ENCODE peak calls at places on chromosomes 1 and 21, in six cellular contexts. M is endothelial cell, U is neuronal stem cell, R is ELR, Y is iPS DF 6.9, D is IMR-90. G is an unnamed sample.

GRCh38 chr21:25408666-25409065 is 198.6 kb downstream of the MRPL39 start:
- DNase-seq in M (no peak), U (no peak), R (no peak), Y (no peak), D (no peak), G (no peak)

GRCh38 chr1:67717876-67718275 is 32.9 kb downstream of the GADD45A start:
- DNase-seq in M (no peak), U (no peak), R (peak), Y (no peak), D (peak), G (no peak)

GRCh38 chr1:213987422-213987875 is 324 bp upstream of the PROX1 start:
- DNase-seq in M (no peak), U (no peak), R (peak), Y (no peak), D (no peak), G (no peak)

GRCh38 chr1:228982637-228983036 is 247.4 kb downstream of the RHOU start:
- DNase-seq in M (no peak), U (no peak), R (no peak), Y (no peak), D (no peak), G (no peak)

GRCh38 chr1:178727014-178727895 is 2.2 kb downstream of the RALGPS2 start:
- DNase-seq in M (no peak), U (peak), R (peak), Y (no peak), D (no peak), G (no peak)

GRCh38 chr21:36125513-36126121 is 9.3 kb upstream of the CBR3 start:
- DNase-seq in M (peak), U (no peak), R (peak), Y (no peak), D (peak), G (peak)

GRCh38 chr1:182404764-182405163 is 4.3 kb upstream of the TEDDM1 start:
- DNase-seq in M (no peak), U (no peak), R (no peak), Y (no peak), D (no peak), G (no peak)

GRCh38 chr1:25642710-25643109 is 26.1 kb downstream of the MAN1C1 start:
- DNase-seq in M (no peak), U (no peak), R (peak), Y (no peak), D (peak), G (peak)

GRCh38 chr1:157965584-157965983 is 27.9 kb upstream of the KIRREL1 start:
- DNase-seq in M (no peak), U (no peak), R (no peak), Y (no peak), D (no peak), G (no peak)

GRCh38 chr1:159071970-159072582 is 4.5 kb downstream of the AIM2 start:
- DNase-seq in M (peak), U (peak), R (peak), Y (peak), D (peak), G (peak)

GRCh38 chr1:52022133-52022532 is 11.5 kb downstream of the KTI12 start:
- DNase-seq in M (no peak), U (no peak), R (no peak), Y (no peak), D (no peak), G (no peak)

GRCh38 chr1:22524481-22524880 is 38.8 kb upstream of the EPHA8 start:
- DNase-seq in M (no peak), U (no peak), R (no peak), Y (no peak), D (no peak), G (no peak)

GRCh38 chr1:8239039-8239305 is 78.9 kb upstream of the SLC45A1 start:
- DNase-seq in M (no peak), U (no peak), R (peak), Y (no peak), D (peak), G (peak)

GRCh38 chr1:235831148-235831547 is 35.6 kb downstream of the LYST start:
- DNase-seq in M (no peak), U (no peak), R (peak), Y (no peak), D (peak), G (peak)

GRCh38 chr1:162275622-162276175 is 101.0 kb downstream of the SPATA46 start:
- DNase-seq in M (no peak), U (no peak), R (no peak), Y (no peak), D (no peak), G (no peak)

GRCh38 chr21:35352066-35352770 is 303.1 kb upstream of the RUNX1 start:
- DNase-seq in M (no peak), U (no peak), R (peak), Y (no peak), D (peak), G (peak)

GRCh38 chr1:165073402-165074007 is 283.0 kb downstream of the LMX1A start:
- DNase-seq in M (peak), U (peak), R (peak), Y (peak), D (peak), G (peak)

GRCh38 chr1:25003457-25004190 is 73.5 kb upstream of the RUNX3 start:
- DNase-seq in M (no peak), U (no peak), R (peak), Y (no peak), D (peak), G (no peak)

GRCh38 chr1:206690516-206690915 is 5.8 kb downstream of the MAPKAPK2 start:
- DNase-seq in M (no peak), U (no peak), R (no peak), Y (no peak), D (no peak), G (no peak)

GRCh38 chr1:84996846-84997666 is at the start of gene MCOLN2:
- DNase-seq in M (peak), U (peak), R (peak), Y (no peak), D (peak), G (no peak)

GRCh38 chr1:88731475-88731874 is 47.4 kb downstream of the PKN2 start:
- DNase-seq in M (no peak), U (no peak), R (peak), Y (no peak), D (peak), G (peak)

GRCh38 chr1:59142663-59143487 is 154.0 kb upstream of the FGGY start:
- DNase-seq in M (no peak), U (no peak), R (peak), Y (no peak), D (peak), G (peak)

GRCh38 chr1:181140398-181140797 is 51.9 kb downstream of the IER5 start:
- DNase-seq in M (no peak), U (no peak), R (peak), Y (no peak), D (no peak), G (no peak)

GRCh38 chr1:183576537-183576936 is 13.7 kb downstream of the NCF2 start:
- DNase-seq in M (no peak), U (no peak), R (no peak), Y (no peak), D (no peak), G (no peak)

GRCh38 chr1:151851886-151852285 is 1.6 kb downstream of the THEM5 start:
- DNase-seq in M (no peak), U (no peak), R (no peak), Y (no peak), D (no peak), G (no peak)

GRCh38 chr1:110538082-110538481 is 19.1 kb upstream of the KCNA10 start:
- DNase-seq in M (no peak), U (no peak), R (no peak), Y (no peak), D (no peak), G (no peak)

GRCh38 chr1:172245788-172246187 is 174.7 kb upstream of the C1orf105 start:
- DNase-seq in M (no peak), U (no peak), R (no peak), Y (no peak), D (no peak), G (no peak)

GRCh38 chr1:77218477-77219165 is 609 bp downstream of the PIGK start:
- DNase-seq in M (no peak), U (no peak), R (peak), Y (no peak), D (peak), G (peak)

GRCh38 chr1:199808110-199808870 is 219.2 kb upstream of the NR5A2 start:
- DNase-seq in M (no peak), U (no peak), R (peak), Y (no peak), D (peak), G (no peak)

GRCh38 chr1:165854101-165854845 is 26.9 kb downstream of the UCK2 start:
- DNase-seq in M (no peak), U (no peak), R (peak), Y (no peak), D (peak), G (peak)

GRCh38 chr1:75233302-75233929 is 99.2 kb downstream of the LHX8 start:
- DNase-seq in M (peak), U (peak), R (peak), Y (peak), D (peak), G (peak)

GRCh38 chr1:42279055-42279454 is 56.0 kb downstream of the FOXJ3 start:
- DNase-seq in M (no peak), U (no peak), R (no peak), Y (no peak), D (no peak), G (no peak)

GRCh38 chr1:154624756-154625643 is 17.0 kb upstream of the ADAR start:
- DNase-seq in M (no peak), U (no peak), R (peak), Y (no peak), D (peak), G (peak)

GRCh38 chr1:89989791-89990190 is 5.1 kb upstream of the ZNF326 start:
- DNase-seq in M (no peak), U (no peak), R (no peak), Y (no peak), D (no peak), G (no peak)

GRCh38 chr1:229024528-229025119 is 246.3 kb upstream of the RAB4A start:
- DNase-seq in M (no peak), U (no peak), R (peak), Y (no peak), D (peak), G (peak)

GRCh38 chr1:175576870-175577269 is 166.5 kb downstream of the TNR start:
- DNase-seq in M (no peak), U (no peak), R (no peak), Y (no peak), D (no peak), G (no peak)

GRCh38 chr1:204152310-204153044 is 633 bp upstream of the ETNK2 start:
- DNase-seq in M (no peak), U (no peak), R (no peak), Y (no peak), D (no peak), G (no peak)

GRCh38 chr1:163357378-163357777 is 35.6 kb downstream of the NUF2 start:
- DNase-seq in M (no peak), U (no peak), R (peak), Y (no peak), D (peak), G (no peak)